ENCODE peak calls at places on chromosome 1, in eight cellular contexts. T is breast epithelium, J is adrenal gland, Z is cardiac muscle cell, I is mammary epithelial cell, D is GM23338, A is tibial artery, S is stomach. E is an unnamed sample.

GRCh38 chr1:188027613-188028012 is 1198.9 kb downstream of the PLA2G4A start:
- DNase-seq in T (no peak), J (no peak), Z (no peak), I (peak; percentile 92), D (no peak), A (no peak), S (no peak), E (no peak)

GRCh38 chr1:225962440-225962975 is 21.5 kb upstream of the LEFTY2 start:
- DNase-seq in T (no peak), J (peak; percentile 56), Z (peak; percentile 78), I (no peak), D (peak; percentile 83), A (peak; percentile 59), S (peak; percentile 60), E (no peak)

GRCh38 chr1:2494323-2494693 is 18.2 kb downstream of the PLCH2 start:
- DNase-seq in T (no peak), J (peak; percentile 90), Z (no peak), I (peak; percentile 97), D (no peak), A (no peak), S (no peak), E (no peak)

GRCh38 chr1:59678809-59679228 is 135.9 kb upstream of the HOOK1 start:
- DNase-seq in T (no peak), J (no peak), Z (peak; percentile 47), I (peak; percentile 96), D (no peak), A (no peak), S (no peak), E (no peak)

GRCh38 chr1:58950897-58951296 is 167.1 kb upstream of the JUN start:
- DNase-seq in T (no peak), J (no peak), Z (no peak), I (no peak), D (peak; percentile 48), A (no peak), S (no peak), E (no peak)

GRCh38 chr1:31381394-31382287 is 8.8 kb upstream of the FABP3 start:
- DNase-seq in T (no peak), J (no peak), Z (peak; percentile 43), I (no peak), D (no peak), A (no peak), S (peak; percentile 51), E (peak; percentile 63)

GRCh38 chr1:150257624-150258274 is at the start of gene CA14:
- DNase-seq in T (no peak), J (no peak), Z (peak; percentile 89), I (no peak), D (peak; percentile 72), A (no peak), S (no peak), E (no peak)

GRCh38 chr1:225462429-225462713 is 34.5 kb upstream of the LBR start:
- DNase-seq in T (no peak), J (no peak), Z (no peak), I (no peak), D (no peak), A (no peak), S (no peak), E (no peak)

GRCh38 chr1:12148958-12149790 is 17.6 kb upstream of the TNFRSF1B start:
- DNase-seq in T (no peak), J (no peak), Z (no peak), I (no peak), D (no peak), A (no peak), S (no peak), E (no peak)

GRCh38 chr1:176450526-176450925 is 12.4 kb upstream of the PAPPA2 start:
- DNase-seq in T (no peak), J (no peak), Z (no peak), I (peak; percentile 63), D (no peak), A (no peak), S (no peak), E (no peak)

GRCh38 chr1:235954306-235955283 is 87.9 kb upstream of the LYST start:
- DNase-seq in T (no peak), J (peak; percentile 24), Z (no peak), I (no peak), D (no peak), A (no peak), S (no peak), E (no peak)

GRCh38 chr1:167658574-167659328 is 28.7 kb downstream of the RCSD1 start:
- DNase-seq in T (no peak), J (no peak), Z (no peak), I (no peak), D (no peak), A (no peak), S (no peak), E (no peak)

GRCh38 chr1:158163000-158163947 is 17.4 kb upstream of the CD1D start:
- DNase-seq in T (no peak), J (no peak), Z (no peak), I (no peak), D (no peak), A (no peak), S (no peak), E (no peak)

GRCh38 chr1:220124542-220124941 is 30.6 kb downstream of the IARS2 start:
- DNase-seq in T (no peak), J (no peak), Z (no peak), I (no peak), D (no peak), A (no peak), S (no peak), E (no peak)

GRCh38 chr1:53198241-53198651 is 1.6 kb downstream of the CPT2 start:
- DNase-seq in T (no peak), J (no peak), Z (peak; percentile 26), I (peak; percentile 51), D (no peak), A (no peak), S (no peak), E (no peak)

GRCh38 chr1:161132410-161133219 is at the start of gene DEDD:
- DNase-seq in T (peak; percentile 96), J (peak; percentile 96), Z (peak; percentile 96), I (peak; percentile 97), D (peak; percentile 97), A (peak; percentile 98), S (peak; percentile 93), E (peak; percentile 95)

GRCh38 chr1:20726932-20727745 is 5.4 kb downstream of the SH2D5 start:
- DNase-seq in T (no peak), J (no peak), Z (no peak), I (no peak), D (no peak), A (no peak), S (peak; percentile 20), E (no peak)

GRCh38 chr1:3349161-3349967 is 105.1 kb upstream of the ARHGEF16 start:
- DNase-seq in T (no peak), J (no peak), Z (peak; percentile 96), I (no peak), D (no peak), A (no peak), S (peak; percentile 77), E (peak; percentile 70)

GRCh38 chr1:234729566-234729965 is 119.6 kb upstream of the IRF2BP2 start:
- DNase-seq in T (no peak), J (no peak), Z (no peak), I (no peak), D (no peak), A (no peak), S (no peak), E (no peak)
- H3K4me1 ChIP-seq in T (peaks cover 30% of the 10 kb centered on the region), J (peaks cover 37% of the 10 kb centered on the region), Z (peaks cover 47% of the 10 kb centered on the region), I (peaks cover 53% of the 10 kb centered on the region), D (peaks cover 23% of the 10 kb centered on the region), A (peaks cover 33% of the 10 kb centered on the region), S (peaks cover 61% of the 10 kb centered on the region), E (no peaks in the 10 kb centered on the region)

GRCh38 chr1:98386675-98387440 is 274.7 kb upstream of the SNX7 start:
- DNase-seq in T (no peak), J (no peak), Z (no peak), I (no peak), D (peak; percentile 5), A (no peak), S (no peak), E (no peak)

GRCh38 chr1:98383341-98383740 is 278.2 kb upstream of the SNX7 start:
- DNase-seq in T (no peak), J (no peak), Z (no peak), I (peak; percentile 24), D (no peak), A (no peak), S (no peak), E (no peak)

GRCh38 chr1:98387701-98388100 is 273.8 kb upstream of the SNX7 start:
- DNase-seq in T (no peak), J (no peak), Z (no peak), I (no peak), D (no peak), A (no peak), S (no peak), E (no peak)

GRCh38 chr1:98388431-98388830 is 273.1 kb upstream of the SNX7 start:
- DNase-seq in T (no peak), J (peak; percentile 10), Z (no peak), I (peak; percentile 88), D (no peak), A (no peak), S (no peak), E (no peak)

GRCh38 chr1:98385691-98386090 is 275.8 kb upstream of the SNX7 start:
- DNase-seq in T (no peak), J (no peak), Z (no peak), I (no peak), D (no peak), A (no peak), S (no peak), E (no peak)
- H3K4me1 ChIP-seq in T (no peaks in the 10 kb centered on the region), J (no peaks in the 10 kb centered on the region), Z (no peaks in the 10 kb centered on the region), I (peaks cover 52% of the 10 kb centered on the region), D (no peaks in the 10 kb centered on the region), A (no peaks in the 10 kb centered on the region), S (no peaks in the 10 kb centered on the region), E (no peaks in the 10 kb centered on the region)

DNA sequence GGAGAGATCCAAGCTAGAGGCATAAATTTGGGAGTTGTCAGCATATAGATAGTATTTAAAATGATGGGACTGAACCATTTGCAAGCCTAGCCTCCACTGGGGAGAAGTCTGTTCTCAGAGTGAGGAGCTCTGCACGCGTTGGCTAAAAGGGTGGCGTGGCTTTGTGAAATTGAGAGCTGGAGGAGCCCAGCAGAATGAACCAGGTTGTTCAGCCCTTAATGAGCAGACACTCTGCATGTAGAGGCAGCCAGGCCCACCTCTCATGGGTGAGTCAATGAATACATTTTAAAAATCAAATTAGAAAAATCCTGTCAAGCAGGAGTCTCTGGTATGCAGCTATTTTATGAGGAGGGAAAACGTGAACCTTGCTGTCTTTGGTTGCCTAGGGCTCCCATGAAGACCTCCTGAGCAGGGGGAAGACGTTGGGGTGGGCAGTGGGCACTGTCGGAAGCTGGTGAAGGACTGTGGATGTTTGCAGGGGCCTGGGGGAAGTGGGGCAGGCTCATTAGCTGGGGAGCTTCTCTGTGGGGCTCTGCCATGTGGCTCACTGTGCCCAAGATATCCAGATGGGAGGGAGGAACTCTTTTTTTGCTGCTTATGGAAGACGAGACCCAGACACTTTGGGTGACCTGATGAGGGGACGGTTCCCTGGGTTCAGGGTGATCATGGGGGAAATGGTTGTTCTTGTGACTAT is 18.8 kb downstream of the TMCC2 start:
- DNase-seq in T (no peak), J (no peak), Z (no peak), I (no peak), D (no peak), A (peak; percentile 50), S (no peak), E (no peak)
- H3K4me1 ChIP-seq in T (peaks cover 13% of the 10 kb centered on the region), J (peaks cover 21% of the 10 kb centered on the region), Z (peaks cover 15% of the 10 kb centered on the region), I (no peaks in the 10 kb centered on the region), D (no peaks in the 10 kb centered on the region), A (peaks cover 56% of the 10 kb centered on the region), S (peaks cover 38% of the 10 kb centered on the region), E (no peaks in the 10 kb centered on the region)

DNA sequence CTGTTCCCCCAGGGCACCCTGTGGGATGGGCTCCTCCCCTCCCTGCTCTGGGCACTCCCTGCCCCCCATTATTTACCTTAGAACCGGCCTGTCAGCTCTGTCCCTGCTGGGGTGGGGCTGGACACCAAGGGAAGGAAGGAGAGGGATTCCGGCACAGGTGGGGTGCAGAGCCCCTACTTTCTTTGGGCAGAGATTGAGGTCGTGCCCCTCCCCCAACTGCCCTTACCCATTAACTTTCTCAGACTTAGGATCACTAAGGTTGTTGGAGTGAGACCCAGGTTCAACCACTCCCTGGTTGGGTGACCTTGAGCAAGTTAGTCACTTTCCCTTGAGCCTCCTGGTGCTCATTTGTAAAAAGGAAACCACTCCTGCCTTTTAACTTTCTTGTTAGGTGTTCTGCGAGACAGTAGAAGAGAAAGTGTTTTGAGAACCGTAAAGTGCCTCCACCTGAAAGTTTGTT is 57.0 kb upstream of the SYNC start:
- DNase-seq in T (peak; percentile 86), J (peak; percentile 55), Z (no peak), I (peak; percentile 62), D (peak; percentile 75), A (no peak), S (peak; percentile 90), E (no peak)
- H3K4me1 ChIP-seq in T (peaks cover 26% of the 10 kb centered on the region), J (peaks cover 77% of the 10 kb centered on the region), Z (peaks cover 39% of the 10 kb centered on the region), I (peaks cover 69% of the 10 kb centered on the region), D (peaks cover 77% of the 10 kb centered on the region), A (peaks cover 27% of the 10 kb centered on the region), S (peaks cover 97% of the 10 kb centered on the region), E (no peaks in the 10 kb centered on the region)